ENCODE peak calls at places on chromosome 12, in five cellular contexts. G, J, I, D and O are unnamed samples.

GRCh38 chr12:117334098-117334497 is 27.3 kb downstream of the NOS1 start:
- DNase-seq in G (no peak), J (no peak), I (no peak), D (no peak), O (no peak)

GRCh38 chr12:50785406-50785805 is 21.5 kb downstream of the ATF1 start:
- DNase-seq in G (no peak), J (peak), I (peak), D (no peak), O (no peak)

GRCh38 chr12:67634167-67634793 is 14.3 kb upstream of the DYRK2 start:
- DNase-seq in G (no peak), J (no peak), I (no peak), D (no peak), O (no peak)

GRCh38 chr12:31859232-31859977 is 99.8 kb upstream of the RESF1 start:
- DNase-seq in G (no peak), J (no peak), I (no peak), D (no peak), O (no peak)

GRCh38 chr12:92434607-92435025 is 268.2 kb upstream of the PLEKHG7 start:
- DNase-seq in G (no peak), J (no peak), I (no peak), D (no peak), O (no peak)

GRCh38 chr12:105980533-105980932 is 158.2 kb downstream of the NUAK1 start:
- DNase-seq in G (no peak), J (no peak), I (no peak), D (no peak), O (no peak)

GRCh38 chr12:80937391-80938238 is at the start of gene LIN7A:
- DNase-seq in G (no peak), J (peak), I (peak), D (peak), O (peak)

GRCh38 chr12:95674088-95674595 is 116.4 kb downstream of the NTN4 start:
- DNase-seq in G (no peak), J (no peak), I (no peak), D (no peak), O (no peak)

GRCh38 chr12:95726903-95727302 is 63.7 kb downstream of the NTN4 start:
- DNase-seq in G (no peak), J (no peak), I (no peak), D (no peak), O (no peak)

GRCh38 chr12:132460571-132460970 is 29.4 kb upstream of the FBRSL1 start:
- DNase-seq in G (no peak), J (no peak), I (peak), D (no peak), O (peak)

GRCh38 chr12:51908876-51909592 is 1.7 kb downstream of the ACVRL1 start:
- DNase-seq in G (no peak), J (no peak), I (no peak), D (no peak), O (no peak)

GRCh38 chr12:127290251-127290650 is 976.7 kb upstream of the TMEM132C start:
- DNase-seq in G (no peak), J (no peak), I (no peak), D (no peak), O (no peak)

GRCh38 chr12:7374423-7375144 is 69.4 kb downstream of the CD163L1 start:
- DNase-seq in G (no peak), J (peak), I (peak), D (peak), O (peak)

GRCh38 chr12:54592316-54592715 is 3.9 kb upstream of the PPP1R1A start:
- DNase-seq in G (no peak), J (no peak), I (no peak), D (no peak), O (no peak)

GRCh38 chr12:3398196-3398789 is 92.7 kb upstream of the PRMT8 start:
- DNase-seq in G (no peak), J (no peak), I (no peak), D (no peak), O (no peak)

GRCh38 chr12:6294533-6295186 is 15.8 kb upstream of the PLEKHG6 start:
- DNase-seq in G (no peak), J (no peak), I (no peak), D (no peak), O (no peak)

GRCh38 chr12:86601550-86602308 is 345.5 kb upstream of the MGAT4C start:
- DNase-seq in G (no peak), J (no peak), I (no peak), D (no peak), O (no peak)

GRCh38 chr12:99277566-99277965 is 370.0 kb upstream of the GARIN6 start:
- DNase-seq in G (no peak), J (no peak), I (no peak), D (no peak), O (no peak)

GRCh38 chr12:65372574-65372973 is 94.1 kb downstream of the MSRB3 start:
- DNase-seq in G (no peak), J (no peak), I (peak), D (no peak), O (no peak)

GRCh38 chr12:75650100-75650499 is 138.7 kb upstream of the KRR1 start:
- DNase-seq in G (no peak), J (no peak), I (no peak), D (no peak), O (no peak)

GRCh38 chr12:51811203-51811805 is 37.2 kb downstream of the FIGNL2 start:
- DNase-seq in G (no peak), J (no peak), I (no peak), D (no peak), O (no peak)

GRCh38 chr12:111624540-111624939 is 25.4 kb upstream of the ATXN2 start:
- DNase-seq in G (no peak), J (no peak), I (no peak), D (no peak), O (no peak)

GRCh38 chr12:104372048-104372720 is 68.6 kb downstream of the EID3 start:
- DNase-seq in G (no peak), J (no peak), I (no peak), D (no peak), O (no peak)

GRCh38 chr12:19967486-19967885 is 400.9 kb upstream of the PDE3A start:
- DNase-seq in G (no peak), J (peak), I (peak), D (peak), O (peak)

GRCh38 chr12:82461393-82461792 is 103.1 kb downstream of the METTL25 start:
- DNase-seq in G (no peak), J (no peak), I (peak), D (peak), O (peak)